ENCODE peak calls at places on chromosome 14, in four cellular contexts. One of them, this sample, is unnamed.

GRCh38 chr14:101542391-101542790 is 18.9 kb upstream of the DIO3 start:
- DNase-seq in GM12891: no peak
- DNase-seq in HepG2: no peak
- DNase-seq in GM12878: no peak
- DNase-seq in this sample: no peak

GRCh38 chr14:99245541-99246511 is 26.2 kb downstream of the BCL11B start:
- DNase-seq in GM12891: no peak
- DNase-seq in HepG2: no peak
- DNase-seq in GM12878: no peak
- DNase-seq in this sample: no peak

GRCh38 chr14:71430321-71431168 is 501.7 kb upstream of the RGS6 start:
- DNase-seq in GM12891: no peak
- DNase-seq in HepG2: no peak
- DNase-seq in GM12878: peak
- DNase-seq in this sample: no peak

GRCh38 chr14:55715889-55716288 is 135.9 kb downstream of the KTN1 start:
- DNase-seq in GM12891: no peak
- DNase-seq in HepG2: no peak
- DNase-seq in GM12878: no peak
- DNase-seq in this sample: no peak

GRCh38 chr14:79510659-79511058 is 700.6 kb downstream of the DIO2 start:
- DNase-seq in GM12891: no peak
- DNase-seq in HepG2: no peak
- DNase-seq in GM12878: no peak
- DNase-seq in this sample: no peak

GRCh38 chr14:100787659-100788058 is 38.3 kb upstream of the MEG3 start:
- DNase-seq in GM12891: no peak
- DNase-seq in HepG2: no peak
- DNase-seq in GM12878: no peak
- DNase-seq in this sample: no peak

GRCh38 chr14:39704581-39704980 is 272.3 kb upstream of the FBXO33 start:
- DNase-seq in GM12891: no peak
- DNase-seq in HepG2: no peak
- DNase-seq in GM12878: no peak
- DNase-seq in this sample: no peak

GRCh38 chr14:50599700-50600444 is 39.9 kb downstream of the ATL1 start:
- DNase-seq in GM12891: no peak
- DNase-seq in HepG2: peak
- DNase-seq in GM12878: no peak
- DNase-seq in this sample: no peak

GRCh38 chr14:100323942-100324307 is 786 bp downstream of the SLC25A47 start:
- DNase-seq in GM12891: no peak
- DNase-seq in HepG2: no peak
- DNase-seq in GM12878: no peak
- DNase-seq in this sample: no peak

GRCh38 chr14:54364555-54365415 is 32.0 kb upstream of the CDKN3 start:
- DNase-seq in GM12891: no peak
- DNase-seq in HepG2: peak
- DNase-seq in GM12878: no peak
- DNase-seq in this sample: no peak

GRCh38 chr14:58864751-58865519 is 227.2 kb downstream of the DACT1 start:
- DNase-seq in GM12891: no peak
- DNase-seq in HepG2: no peak
- DNase-seq in GM12878: no peak
- DNase-seq in this sample: no peak

GRCh38 chr14:105488781-105489606 is 2.1 kb upstream of the TEDC1 start:
- DNase-seq in GM12891: no peak
- DNase-seq in HepG2: no peak
- DNase-seq in GM12878: no peak
- DNase-seq in this sample: no peak

GRCh38 chr14:89288114-89288513 is 128.9 kb downstream of the FOXN3 start:
- DNase-seq in GM12891: no peak
- DNase-seq in HepG2: peak
- DNase-seq in GM12878: no peak
- DNase-seq in this sample: no peak

GRCh38 chr14:69263771-69264170 is 3.8 kb downstream of the GALNT16 start:
- DNase-seq in GM12891: no peak
- DNase-seq in HepG2: no peak
- DNase-seq in GM12878: no peak
- DNase-seq in this sample: no peak

GRCh38 chr14:86541969-86542368 is 1012.0 kb downstream of the FLRT2 start:
- DNase-seq in GM12891: no peak
- DNase-seq in HepG2: no peak
- DNase-seq in GM12878: no peak
- DNase-seq in this sample: no peak

GRCh38 chr14:106174206-106174605 is 647.8 kb downstream of the TMEM121 start:
- DNase-seq in GM12891: no peak
- DNase-seq in HepG2: no peak
- DNase-seq in GM12878: no peak
- DNase-seq in this sample: no peak

GRCh38 chr14:52918486-52918885 is 32.4 kb downstream of the FERMT2 start:
- DNase-seq in GM12891: peak
- DNase-seq in HepG2: no peak
- DNase-seq in GM12878: peak
- DNase-seq in this sample: peak

GRCh38 chr14:24943024-24943423 is 106.9 kb downstream of the STXBP6 start:
- DNase-seq in GM12891: no peak
- DNase-seq in HepG2: no peak
- DNase-seq in GM12878: no peak
- DNase-seq in this sample: no peak
- TF ChIP-seq POLR2AphosphoS5 in GM12891: no peak
- TF ChIP-seq POLR2AphosphoS5 in HepG2: no peak
- TF ChIP-seq POLR2AphosphoS5 in GM12878: no peak
- TF ChIP-seq POLR2AphosphoS5 in this sample: no peak

GRCh38 chr14:92659765-92660561 is 88.5 kb downstream of the LGMN start:
- DNase-seq in GM12891: no peak
- DNase-seq in HepG2: no peak
- DNase-seq in GM12878: no peak
- DNase-seq in this sample: no peak
- TF ChIP-seq POLR2A in GM12891: no peak
- TF ChIP-seq POLR2A in HepG2: no peak
- TF ChIP-seq POLR2A in GM12878: no peak
- TF ChIP-seq POLR2A in this sample: peak

GRCh38 chr14:75981426-75981825 is 369 bp downstream of the TGFB3 start:
- DNase-seq in GM12891: peak
- DNase-seq in HepG2: peak
- DNase-seq in GM12878: peak
- DNase-seq in this sample: peak
- TF ChIP-seq TAF1 in GM12891: no peak
- TF ChIP-seq TAF1 in HepG2: no peak
- TF ChIP-seq TAF1 in GM12878: no peak
- TF ChIP-seq TAF1 in this sample: no peak

DNA sequence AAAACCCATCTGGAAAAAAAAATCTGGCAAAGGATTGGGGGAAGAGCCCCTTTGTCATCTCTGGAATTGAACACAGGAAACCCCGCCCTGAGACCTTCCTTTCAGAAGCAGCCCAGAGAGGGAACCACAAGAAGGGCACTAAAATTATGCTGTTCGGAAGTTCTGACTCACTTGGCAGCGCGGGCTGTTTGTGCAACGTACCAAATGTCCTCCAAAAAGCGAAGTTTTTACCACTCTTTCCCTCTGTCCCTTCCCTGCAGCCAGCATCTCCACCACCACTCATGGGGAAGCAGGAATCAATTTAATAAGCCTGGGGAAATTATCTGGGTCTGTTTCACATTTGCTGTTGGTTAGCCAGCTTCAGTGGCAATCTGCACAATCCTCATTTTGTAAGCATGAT is 3.2 kb upstream of the SYNE3 start:
- DNase-seq in GM12891: no peak
- DNase-seq in HepG2: no peak
- DNase-seq in GM12878: no peak
- DNase-seq in this sample: no peak
- TF ChIP-seq POLR2AphosphoS5 in GM12891: no peak
- TF ChIP-seq POLR2AphosphoS5 in HepG2: no peak
- TF ChIP-seq POLR2AphosphoS5 in GM12878: no peak
- TF ChIP-seq POLR2AphosphoS5 in this sample: no peak

DNA sequence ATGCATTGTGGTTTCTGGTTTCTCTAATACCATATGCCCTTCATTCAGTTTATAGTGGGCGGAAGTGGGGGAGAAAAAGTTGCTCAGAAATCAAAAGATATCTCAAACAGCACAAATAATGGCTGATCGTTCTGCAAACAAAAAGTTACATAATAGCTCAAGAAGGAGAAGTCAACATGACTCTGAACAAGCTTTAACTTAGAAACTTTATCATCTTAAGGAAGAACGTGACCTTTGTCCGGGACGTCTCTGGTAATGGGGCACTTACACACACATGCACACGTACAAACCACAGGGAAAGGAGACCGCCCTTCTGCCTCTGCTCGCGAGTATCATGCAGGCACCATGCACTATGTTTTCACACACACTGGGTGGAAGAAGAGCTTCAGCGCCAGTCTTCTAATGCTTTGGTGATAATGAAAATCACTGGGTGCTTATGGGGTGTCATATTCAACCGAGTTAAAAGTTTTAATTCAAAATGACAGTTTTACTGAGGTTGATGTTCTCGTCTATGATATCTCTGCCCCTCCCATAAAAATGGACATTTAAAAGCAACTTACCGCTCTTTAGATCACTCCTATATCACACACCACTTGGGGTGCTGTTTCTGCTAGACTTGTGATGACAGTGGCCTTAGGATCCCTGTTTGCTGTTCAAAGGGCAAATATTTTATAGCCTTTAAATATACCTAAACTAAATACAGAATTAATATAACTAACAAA is 4.7 kb downstream of the FOS start:
- DNase-seq in GM12891: no peak
- DNase-seq in HepG2: peak
- DNase-seq in GM12878: no peak
- DNase-seq in this sample: no peak
- TF ChIP-seq POLR2A in GM12891: no peak
- TF ChIP-seq POLR2A in HepG2: no peak
- TF ChIP-seq POLR2A in GM12878: no peak
- TF ChIP-seq POLR2A in this sample: no peak

DNA sequence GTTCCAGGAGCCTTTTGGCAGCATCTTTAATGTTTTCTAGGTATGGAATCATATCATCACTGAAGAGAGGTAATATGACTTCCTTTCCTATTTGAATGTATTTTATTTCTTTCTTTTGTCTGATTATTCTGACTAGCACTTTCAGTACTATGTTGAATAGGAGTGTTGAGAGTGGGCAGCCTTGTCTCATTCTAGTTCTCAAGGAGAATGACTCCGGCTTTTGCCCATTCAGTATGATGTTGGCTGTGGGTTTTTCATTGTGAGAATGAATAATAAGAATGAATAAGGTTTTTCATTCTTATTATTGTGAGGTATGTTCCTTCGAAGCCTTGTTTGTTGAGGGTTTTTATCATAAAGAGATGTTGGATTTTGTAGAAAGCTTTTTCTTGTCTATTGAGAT is 98.9 kb downstream of the GPHN start:
- DNase-seq in GM12891: no peak
- DNase-seq in HepG2: no peak
- DNase-seq in GM12878: no peak
- DNase-seq in this sample: no peak
- TF ChIP-seq TAF1 in GM12891: no peak
- TF ChIP-seq TAF1 in HepG2: no peak
- TF ChIP-seq TAF1 in GM12878: no peak
- TF ChIP-seq TAF1 in this sample: no peak

GRCh38 chr14:26174395-26174794 is 423.4 kb downstream of the NOVA1 start:
- DNase-seq in GM12891: no peak
- DNase-seq in HepG2: no peak
- DNase-seq in GM12878: no peak
- DNase-seq in this sample: no peak

GRCh38 chr14:26175659-26176058 is 422.2 kb downstream of the NOVA1 start:
- DNase-seq in GM12891: no peak
- DNase-seq in HepG2: no peak
- DNase-seq in GM12878: no peak
- DNase-seq in this sample: no peak

GRCh38 chr14:26180221-26180620 is 417.6 kb downstream of the NOVA1 start:
- DNase-seq in GM12891: no peak
- DNase-seq in HepG2: no peak
- DNase-seq in GM12878: no peak
- DNase-seq in this sample: no peak
- TF ChIP-seq POLR2AphosphoS5 in GM12891: no peak
- TF ChIP-seq POLR2AphosphoS5 in HepG2: no peak
- TF ChIP-seq POLR2AphosphoS5 in GM12878: no peak
- TF ChIP-seq POLR2AphosphoS5 in this sample: no peak

GRCh38 chr14:23320584-23321571 is at the start of gene PABPN1:
- DNase-seq in GM12891: peak
- DNase-seq in HepG2: peak
- DNase-seq in GM12878: peak
- DNase-seq in this sample: peak
- TF ChIP-seq POLR2A in GM12891: peak
- TF ChIP-seq POLR2A in HepG2: no peak
- TF ChIP-seq POLR2A in GM12878: peak
- TF ChIP-seq POLR2A in this sample: peak

This sample was measured in GM12892.